ENCODE peak calls at places on chromosomes 6 and 20, in four cellular contexts. R, C, L and E are unnamed samples.

GRCh38 chr6:32906539-32906938 is 34.3 kb downstream of the HLA-DMB start:
- DNase-seq in R (no peak), L (no peak), C (no peak), E (no peak)

GRCh38 chr6:33112148-33112547 is 36.4 kb downstream of the HLA-DPB1 start:
- DNase-seq in L (no peak), C (no peak), R (peak), E (no peak)

GRCh38 chr6:43499028-43499815 is 10.9 kb downstream of the LRRC73 start:
- DNase-seq in R (no peak), C (no peak), L (no peak), E (no peak)

GRCh38 chr6:118216751-118217150 is 309.7 kb downstream of the SLC35F1 start:
- DNase-seq in C (no peak), R (peak), L (no peak), E (no peak)

GRCh38 chr6:84516151-84516550 is 248.2 kb downstream of the TBX18 start:
- DNase-seq in L (no peak), C (no peak), R (no peak), E (no peak)

GRCh38 chr6:34246563-34247391 is 2.0 kb downstream of the SMIM29 start:
- DNase-seq in L (no peak), R (peak), C (no peak), E (no peak)

GRCh38 chr6:106133040-106133439 is 46.9 kb downstream of the PRDM1 start:
- DNase-seq in C (no peak), R (peak), L (no peak), E (no peak)

GRCh38 chr6:72788188-72788587 is 166.3 kb downstream of the KCNQ5 start:
- DNase-seq in C (no peak), L (no peak), R (no peak), E (no peak)

GRCh38 chr20:10672579-10673127 is 1.1 kb downstream of the JAG1 start:
- DNase-seq in R (peak), L (peak), C (no peak), E (peak)

GRCh38 chr6:14476793-14477531 is 359.4 kb downstream of the CD83 start:
- DNase-seq in C (peak), R (peak), L (no peak), E (no peak)

GRCh38 chr6:15247750-15248450 is 2.0 kb downstream of the JARID2 start:
- DNase-seq in L (peak), C (no peak), R (peak), E (peak)

GRCh38 chr6:7085911-7086310 is 21.9 kb upstream of the RREB1 start:
- DNase-seq in L (no peak), C (no peak), R (peak), E (no peak)

GRCh38 chr20:44516491-44516890 is 5.4 kb downstream of the SERINC3 start:
- DNase-seq in C (no peak), R (no peak), L (no peak), E (no peak)